ENCODE peak calls at places on chromosome 6, in eight cellular contexts. Y is A673, F is body of pancreas, Z is lower lobe of right lung, S is A549, H is cardiac muscle cell, P is uterus, R is mesothelial cell of epicardium. M is an unnamed sample.
A peak's percentile ranks its signal among the peaks of the same experiment; 100 is the strongest.

GRCh38 chr6:136587527-136587926 is 37.3 kb upstream of the MAP7 start:
- DNase-seq in S (no peak), Y (no peak), P (no peak), H (no peak), R (no peak), Z (no peak), F (no peak), M (no peak)

GRCh38 chr6:99522531-99522930 is 7.3 kb upstream of the USP45 start:
- DNase-seq in R (no peak), Z (no peak), P (no peak), H (no peak), F (no peak), S (peak; percentile 68), Y (peak; percentile 19), M (no peak)

GRCh38 chr6:6314601-6315000 is 5.9 kb downstream of the F13A1 start:
- DNase-seq in Y (no peak), S (no peak), F (no peak), R (no peak), H (no peak), P (no peak), Z (no peak), M (no peak)

GRCh38 chr6:132614554-132614953 is 9.5 kb downstream of the TAAR2 start:
- DNase-seq in F (no peak), S (no peak), Y (no peak), Z (no peak), H (no peak), P (no peak), R (no peak), M (no peak)

GRCh38 chr6:41967312-41968287 is 26.0 kb upstream of the CCND3 start:
- DNase-seq in Y (no peak), H (no peak), F (no peak), R (no peak), Z (no peak), P (no peak), S (peak; percentile 97), M (no peak)

GRCh38 chr6:55916188-55916587 is 40.8 kb upstream of the BMP5 start:
- DNase-seq in P (no peak), H (no peak), Z (no peak), R (no peak), S (no peak), F (no peak), Y (peak; percentile 71), M (no peak)

GRCh38 chr6:120355822-120356221 is 978.5 kb downstream of the TBC1D32 start:
- DNase-seq in Z (no peak), Y (no peak), R (no peak), F (no peak), H (no peak), S (no peak), P (no peak), M (no peak)

GRCh38 chr6:28597924-28598323 is 72.2 kb downstream of the GPX5 start:
- DNase-seq in Z (no peak), Y (peak; percentile 9), H (no peak), F (no peak), P (no peak), S (peak; percentile 81), R (no peak), M (no peak)

GRCh38 chr6:3631862-3632261 is 119.7 kb downstream of the PXDC1 start:
- DNase-seq in R (no peak), H (no peak), P (no peak), S (peak; percentile 14), F (no peak), Z (no peak), Y (no peak), M (no peak)

GRCh38 chr6:52877168-52877567 is 32.3 kb downstream of the GSTA3 start:
- DNase-seq in R (no peak), Y (no peak), F (no peak), H (no peak), Z (no peak), S (peak; percentile 10), P (no peak), M (no peak)

DNA sequence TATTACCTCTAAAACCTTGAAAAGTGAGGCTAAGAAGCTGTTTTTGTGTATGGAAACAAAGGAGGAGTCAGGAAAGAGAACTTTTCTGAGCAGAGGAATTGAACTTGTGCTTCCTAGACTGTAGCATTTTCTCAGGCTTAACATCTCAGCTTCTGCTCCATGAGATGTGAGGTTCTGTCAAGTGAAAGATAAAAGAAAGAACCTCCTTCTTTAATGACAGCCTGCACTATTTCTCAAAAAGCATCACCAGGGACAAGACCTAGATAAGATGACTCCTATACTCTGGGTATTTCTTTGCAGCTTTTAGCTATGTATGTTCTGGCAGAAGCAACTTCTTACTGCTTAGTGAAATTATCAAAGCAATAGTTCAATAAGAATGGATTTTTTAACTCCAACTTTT is 87.6 kb upstream of the KCNQ5 start:
- DNase-seq in S (no peak), R (no peak), F (no peak), Z (no peak), Y (no peak), P (no peak), H (no peak), M (no peak)
- TF ChIP-seq CTCF in S (no peak), R (no peak), F (no peak), Z (no peak), Y (no peak), P (no peak), H (no peak), M (no peak)

DNA sequence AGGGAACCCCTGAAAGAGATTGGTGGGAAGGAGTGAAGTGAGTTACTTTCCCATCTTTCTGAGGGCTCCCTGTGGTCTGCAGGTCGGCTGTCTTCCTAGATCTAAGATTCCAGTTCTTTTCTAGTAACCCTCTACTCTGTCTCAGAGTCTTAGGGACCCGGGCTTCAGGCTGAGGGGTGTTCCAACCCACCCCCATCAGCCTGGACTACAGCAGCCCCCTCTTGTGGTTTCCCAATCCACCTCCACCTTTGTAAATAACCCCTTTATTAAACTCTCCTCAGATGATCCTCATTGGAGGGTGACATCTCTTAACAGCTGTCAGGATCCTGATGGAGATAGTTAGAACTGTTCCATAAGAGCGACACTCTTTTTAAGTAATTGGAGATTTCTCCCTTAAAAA is 300.4 kb downstream of the LRFN2 start:
- DNase-seq in P (no peak), H (no peak), F (no peak), Z (no peak), R (no peak), Y (no peak), S (no peak), M (no peak)
- TF ChIP-seq CTCF in P (no peak), H (no peak), F (no peak), Z (no peak), R (no peak), Y (no peak), S (no peak), M (no peak)

GRCh38 chr6:84967389-84967788 is 203.0 kb upstream of the TBX18 start:
- DNase-seq in F (peak; percentile 18), P (no peak), S (peak; percentile 65), Y (peak; percentile 81), Z (no peak), H (peak; percentile 31), R (no peak), M (no peak)
- TF ChIP-seq CTCF in F (peak; percentile 66), P (no peak), S (peak; percentile 57), Y (peak; percentile 76), Z (no peak), H (peak; percentile 66), R (no peak), M (no peak)

DNA sequence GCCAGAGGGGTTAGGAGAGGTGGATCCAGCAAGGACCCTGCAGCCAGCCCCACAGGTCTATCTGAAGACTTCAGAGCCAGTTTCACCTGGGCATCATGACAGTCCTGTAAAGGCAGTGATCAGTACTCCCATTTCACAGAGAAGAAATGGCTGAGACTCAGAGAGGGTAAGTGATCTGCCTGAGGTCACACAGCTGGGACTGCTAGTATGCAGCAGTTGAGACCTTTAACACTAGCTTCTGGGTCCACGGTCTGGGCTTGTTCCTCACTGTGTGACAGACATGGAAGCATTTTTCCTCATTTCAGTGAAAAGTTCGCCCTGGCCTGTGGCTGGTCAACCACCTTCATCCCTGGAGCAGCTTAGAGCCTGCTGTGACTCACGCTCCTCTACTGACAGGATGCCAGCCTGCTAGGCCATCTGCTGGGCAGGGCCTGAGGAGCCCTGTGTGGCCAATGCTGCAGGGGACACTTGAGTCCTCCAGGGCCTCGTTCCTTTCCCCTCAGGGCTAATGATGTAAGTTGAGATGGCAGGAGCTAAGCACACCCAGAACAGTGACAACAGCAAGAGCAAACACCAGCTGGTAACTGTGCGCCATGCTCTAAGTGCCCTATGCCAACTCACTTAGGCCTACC is 192.0 kb downstream of the LRFN2 start:
- DNase-seq in S (no peak), F (peak; percentile 22), R (no peak), H (no peak), Z (no peak), Y (no peak), P (no peak), M (no peak)
- TF ChIP-seq CTCF in S (no peak), F (no peak), R (no peak), H (no peak), Z (no peak), Y (no peak), P (no peak), M (no peak)

DNA sequence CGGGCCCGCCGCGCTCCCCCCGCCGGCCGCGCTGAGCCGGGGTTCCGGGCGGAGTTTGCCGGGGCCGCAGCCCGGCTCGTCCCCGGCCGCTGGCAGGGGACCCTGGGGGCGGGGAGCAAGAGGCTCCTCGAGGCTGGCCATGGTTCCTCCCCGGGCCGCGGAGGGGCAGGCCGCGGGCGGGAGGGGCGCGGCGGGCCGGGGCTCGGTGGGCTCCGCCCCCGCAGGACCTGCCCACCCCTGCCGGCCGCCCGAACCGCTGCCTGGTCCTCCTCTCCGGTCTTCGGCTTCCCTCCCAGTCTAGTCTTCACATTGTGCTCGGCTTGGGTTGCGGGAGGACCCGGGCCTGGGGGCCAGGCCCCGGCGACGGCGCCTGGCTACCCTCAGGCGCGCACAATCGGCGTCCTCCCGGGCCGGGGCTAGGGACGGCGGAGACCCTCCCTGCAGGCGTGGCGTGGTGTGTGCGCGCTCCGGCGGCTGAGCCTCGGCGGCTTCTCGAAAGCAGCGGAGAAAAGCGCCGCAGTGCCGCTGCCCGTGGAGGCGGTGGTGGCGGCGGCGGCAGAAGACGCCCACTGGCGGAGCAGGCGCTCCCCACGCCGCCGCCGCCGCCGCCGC is at the start of gene PDE10A:
- DNase-seq in F (no peak), R (no peak), P (peak; percentile 38), Y (peak; percentile 25), S (peak; percentile 67), Z (no peak), H (peak; percentile 72), M (no peak)
- TF ChIP-seq CTCF in F (no peak), R (no peak), P (no peak), Y (no peak), S (no peak), Z (no peak), H (no peak), M (no peak)

DNA sequence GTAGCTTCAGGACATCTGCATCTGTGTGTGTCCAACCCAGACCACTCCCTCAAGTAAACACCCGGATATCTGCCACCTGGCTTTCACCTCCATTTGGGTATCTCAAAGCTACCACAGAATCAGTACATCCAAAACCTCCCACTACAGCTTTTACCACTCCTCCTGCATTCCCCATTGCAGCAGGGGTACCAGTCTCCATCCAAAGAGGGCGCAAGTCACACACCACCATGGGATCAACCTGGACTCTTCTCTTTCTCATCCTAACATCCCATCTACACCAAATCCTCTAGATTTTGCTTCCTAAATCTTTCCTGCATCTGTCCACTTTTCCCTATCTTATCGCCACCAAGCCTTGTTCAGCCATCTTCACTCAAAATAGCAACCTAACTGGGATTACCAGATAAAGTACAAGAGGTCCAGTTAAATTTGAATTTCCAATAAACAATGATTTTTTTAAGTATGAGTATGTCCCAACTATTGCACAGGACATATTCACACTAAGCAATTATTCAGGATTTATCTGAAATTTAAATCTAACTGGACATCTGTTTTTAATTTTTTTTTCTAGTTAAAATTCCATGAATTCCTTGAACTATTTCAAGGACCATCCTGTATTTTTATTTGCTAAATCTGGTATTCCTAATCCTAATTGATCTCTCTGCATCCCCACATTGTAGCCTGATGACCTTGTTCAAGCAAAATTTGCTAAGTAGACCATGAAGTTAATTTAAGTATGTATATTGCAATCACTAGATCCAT is 164.3 kb upstream of the MLN start:
- DNase-seq in H (peak; percentile 36), Z (no peak), F (no peak), Y (peak; percentile 28), S (peak; percentile 11), R (no peak), P (no peak), M (no peak)
- TF ChIP-seq CTCF in H (peak; percentile 36), Z (no peak), F (no peak), Y (peak; percentile 54), S (peak; percentile 8), R (no peak), P (no peak), M (no peak)